ENCODE peak calls at places on chromosomes 5 and 9, in eight cellular contexts. One of them, this sample, is unnamed.

GRCh38 chr9:69157751-69158466 is 16.2 kb upstream of the TJP2 start:
- DNase-seq in body of pancreas: no peak
- DNase-seq in hepatocyte: no peak
- DNase-seq in CD4-positive, alpha-beta T cell: no peak
- DNase-seq in D721Med: no peak
- DNase-seq in endodermal cell: peak; percentile 48
- DNase-seq in upper lobe of right lung: no peak
- DNase-seq in endothelial cell: peak; percentile 36
- DNase-seq in this sample: no peak

GRCh38 chr5:81268797-81269196 is 32.6 kb upstream of the ZCCHC9 start:
- DNase-seq in CD4-positive, alpha-beta T cell: no peak
- DNase-seq in hepatocyte: peak; percentile 43
- DNase-seq in upper lobe of right lung: no peak
- DNase-seq in endodermal cell: no peak
- DNase-seq in body of pancreas: no peak
- DNase-seq in endothelial cell: no peak
- DNase-seq in D721Med: no peak
- DNase-seq in this sample: no peak

GRCh38 chr9:127349483-127350127 is 47.4 kb upstream of the SLC2A8 start:
- DNase-seq in body of pancreas: no peak
- DNase-seq in hepatocyte: no peak
- DNase-seq in endodermal cell: no peak
- DNase-seq in endothelial cell: no peak
- DNase-seq in upper lobe of right lung: no peak
- DNase-seq in D721Med: no peak
- DNase-seq in CD4-positive, alpha-beta T cell: no peak
- DNase-seq in this sample: no peak

GRCh38 chr5:77437194-77437593 is 54.9 kb downstream of the WDR41 start:
- DNase-seq in CD4-positive, alpha-beta T cell: no peak
- DNase-seq in D721Med: no peak
- DNase-seq in body of pancreas: no peak
- DNase-seq in endodermal cell: no peak
- DNase-seq in endothelial cell: no peak
- DNase-seq in upper lobe of right lung: no peak
- DNase-seq in hepatocyte: peak; percentile 51
- DNase-seq in this sample: no peak

GRCh38 chr9:16401720-16402119 is 468.8 kb downstream of the BNC2 start:
- DNase-seq in endothelial cell: no peak
- DNase-seq in endodermal cell: no peak
- DNase-seq in CD4-positive, alpha-beta T cell: no peak
- DNase-seq in D721Med: no peak
- DNase-seq in hepatocyte: no peak
- DNase-seq in body of pancreas: no peak
- DNase-seq in upper lobe of right lung: no peak
- DNase-seq in this sample: no peak

GRCh38 chr5:128491291-128491690 is 46.8 kb downstream of the FBN2 start:
- DNase-seq in hepatocyte: no peak
- DNase-seq in CD4-positive, alpha-beta T cell: no peak
- DNase-seq in D721Med: no peak
- DNase-seq in endothelial cell: peak; percentile 5
- DNase-seq in upper lobe of right lung: no peak
- DNase-seq in body of pancreas: no peak
- DNase-seq in endodermal cell: no peak
- DNase-seq in this sample: no peak

GRCh38 chr5:96012399-96012798 is 50.7 kb upstream of the ELL2 start:
- DNase-seq in CD4-positive, alpha-beta T cell: no peak
- DNase-seq in endodermal cell: no peak
- DNase-seq in body of pancreas: no peak
- DNase-seq in endothelial cell: no peak
- DNase-seq in hepatocyte: no peak
- DNase-seq in upper lobe of right lung: no peak
- DNase-seq in D721Med: no peak
- DNase-seq in this sample: no peak

GRCh38 chr5:167652690-167653089 is 638.8 kb upstream of the WWC1 start:
- DNase-seq in CD4-positive, alpha-beta T cell: no peak
- DNase-seq in body of pancreas: no peak
- DNase-seq in D721Med: no peak
- DNase-seq in hepatocyte: no peak
- DNase-seq in upper lobe of right lung: no peak
- DNase-seq in endothelial cell: no peak
- DNase-seq in endodermal cell: no peak
- DNase-seq in this sample: no peak

GRCh38 chr9:125472926-125473701 is 211.5 kb downstream of the GAPVD1 start:
- DNase-seq in endothelial cell: no peak
- DNase-seq in CD4-positive, alpha-beta T cell: no peak
- DNase-seq in body of pancreas: no peak
- DNase-seq in endodermal cell: peak; percentile 76
- DNase-seq in D721Med: no peak
- DNase-seq in upper lobe of right lung: no peak
- DNase-seq in hepatocyte: peak; percentile 66
- DNase-seq in this sample: no peak

GRCh38 chr9:38619556-38620447 is 594 bp downstream of the ANKRD18A start:
- DNase-seq in body of pancreas: peak; percentile 47
- DNase-seq in endothelial cell: peak; percentile 18
- DNase-seq in endodermal cell: peak; percentile 76
- DNase-seq in upper lobe of right lung: peak; percentile 69
- DNase-seq in CD4-positive, alpha-beta T cell: no peak
- DNase-seq in D721Med: no peak
- DNase-seq in hepatocyte: peak; percentile 14
- DNase-seq in this sample: peak; percentile 8

GRCh38 chr9:111036068-111036789 is 2.0 kb downstream of the LPAR1 start:
- DNase-seq in CD4-positive, alpha-beta T cell: no peak
- DNase-seq in endothelial cell: peak; percentile 70
- DNase-seq in hepatocyte: peak; percentile 69
- DNase-seq in body of pancreas: peak; percentile 69
- DNase-seq in D721Med: no peak
- DNase-seq in upper lobe of right lung: peak; percentile 80
- DNase-seq in endodermal cell: peak; percentile 93
- DNase-seq in this sample: peak; percentile 30

GRCh38 chr9:72351538-72352453 is 13.2 kb downstream of the ZFAND5 start:
- DNase-seq in endothelial cell: no peak
- DNase-seq in body of pancreas: no peak
- DNase-seq in endodermal cell: peak; percentile 59
- DNase-seq in hepatocyte: no peak
- DNase-seq in CD4-positive, alpha-beta T cell: no peak
- DNase-seq in D721Med: no peak
- DNase-seq in upper lobe of right lung: no peak
- DNase-seq in this sample: no peak

GRCh38 chr9:89519393-89519805 is 21.5 kb upstream of the SEMA4D start:
- DNase-seq in D721Med: no peak
- DNase-seq in upper lobe of right lung: no peak
- DNase-seq in endothelial cell: no peak
- DNase-seq in endodermal cell: no peak
- DNase-seq in hepatocyte: no peak
- DNase-seq in CD4-positive, alpha-beta T cell: no peak
- DNase-seq in body of pancreas: peak; percentile 66
- DNase-seq in this sample: no peak

GRCh38 chr9:119961774-119962408 is 592.7 kb upstream of the BRINP1 start:
- DNase-seq in endodermal cell: peak; percentile 94
- DNase-seq in upper lobe of right lung: peak; percentile 78
- DNase-seq in endothelial cell: peak; percentile 80
- DNase-seq in CD4-positive, alpha-beta T cell: no peak
- DNase-seq in hepatocyte: peak; percentile 71
- DNase-seq in D721Med: no peak
- DNase-seq in body of pancreas: peak; percentile 45
- DNase-seq in this sample: peak; percentile 67

GRCh38 chr9:2923810-2924768 is 80.2 kb upstream of the PUM3 start:
- DNase-seq in endodermal cell: peak; percentile 60
- DNase-seq in upper lobe of right lung: no peak
- DNase-seq in CD4-positive, alpha-beta T cell: no peak
- DNase-seq in D721Med: no peak
- DNase-seq in endothelial cell: no peak
- DNase-seq in body of pancreas: no peak
- DNase-seq in hepatocyte: peak; percentile 13
- DNase-seq in this sample: no peak

GRCh38 chr5:17951392-17952169 is 317.3 kb downstream of the TAF11L14 start:
- DNase-seq in endodermal cell: peak; percentile 94
- DNase-seq in hepatocyte: peak; percentile 16
- DNase-seq in CD4-positive, alpha-beta T cell: no peak
- DNase-seq in upper lobe of right lung: no peak
- DNase-seq in body of pancreas: no peak
- DNase-seq in D721Med: no peak
- DNase-seq in endothelial cell: peak; percentile 30
- DNase-seq in this sample: peak; percentile 7
- TF ChIP-seq CTCF in endodermal cell: peak; percentile 79
- TF ChIP-seq CTCF in hepatocyte: peak; percentile 6
- TF ChIP-seq CTCF in CD4-positive, alpha-beta T cell: no peak
- TF ChIP-seq CTCF in upper lobe of right lung: no peak
- TF ChIP-seq CTCF in body of pancreas: no peak
- TF ChIP-seq CTCF in D721Med: no peak
- TF ChIP-seq CTCF in endothelial cell: no peak
- TF ChIP-seq CTCF in this sample: peak; percentile 67

DNA sequence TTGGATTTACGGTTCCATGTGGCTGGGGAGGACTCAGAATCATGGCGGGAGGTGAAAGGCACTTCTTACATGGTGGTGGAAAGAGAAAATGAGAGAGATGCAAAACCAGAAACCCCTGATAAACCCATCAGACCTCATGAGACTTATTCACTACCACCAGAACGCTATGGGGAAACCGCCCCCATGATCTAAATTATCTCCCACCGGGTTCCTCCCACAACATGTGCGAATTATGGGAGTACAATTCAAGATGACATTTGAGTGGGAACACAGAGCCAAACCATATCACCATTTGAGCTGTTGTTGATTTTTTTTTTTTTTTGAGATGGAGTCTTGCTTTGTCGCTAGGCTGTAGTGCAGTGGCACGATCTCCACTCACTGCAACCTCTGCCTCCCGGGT is 16.5 kb downstream of the DAB2IP start:
- DNase-seq in body of pancreas: no peak
- DNase-seq in hepatocyte: no peak
- DNase-seq in endothelial cell: no peak
- DNase-seq in upper lobe of right lung: no peak
- DNase-seq in D721Med: no peak
- DNase-seq in endodermal cell: no peak
- DNase-seq in CD4-positive, alpha-beta T cell: no peak
- DNase-seq in this sample: no peak
- TF ChIP-seq CTCF in body of pancreas: no peak
- TF ChIP-seq CTCF in hepatocyte: no peak
- TF ChIP-seq CTCF in endothelial cell: no peak
- TF ChIP-seq CTCF in upper lobe of right lung: no peak
- TF ChIP-seq CTCF in D721Med: no peak
- TF ChIP-seq CTCF in endodermal cell: no peak
- TF ChIP-seq CTCF in CD4-positive, alpha-beta T cell: no peak
- TF ChIP-seq CTCF in this sample: no peak

GRCh38 chr9:134544388-134545212 is 97.0 kb upstream of the COL5A1 start:
- DNase-seq in hepatocyte: peak; percentile 73
- DNase-seq in body of pancreas: no peak
- DNase-seq in D721Med: no peak
- DNase-seq in upper lobe of right lung: peak; percentile 58
- DNase-seq in CD4-positive, alpha-beta T cell: no peak
- DNase-seq in endodermal cell: peak; percentile 91
- DNase-seq in endothelial cell: no peak
- DNase-seq in this sample: peak; percentile 39

GRCh38 chr9:134547161-134548100 is 94.2 kb upstream of the COL5A1 start:
- DNase-seq in body of pancreas: no peak
- DNase-seq in D721Med: no peak
- DNase-seq in CD4-positive, alpha-beta T cell: no peak
- DNase-seq in endodermal cell: no peak
- DNase-seq in upper lobe of right lung: peak; percentile 53
- DNase-seq in hepatocyte: no peak
- DNase-seq in endothelial cell: no peak
- DNase-seq in this sample: no peak

GRCh38 chr9:134546746-134547145 is 94.9 kb upstream of the COL5A1 start:
- DNase-seq in D721Med: no peak
- DNase-seq in body of pancreas: no peak
- DNase-seq in endodermal cell: no peak
- DNase-seq in CD4-positive, alpha-beta T cell: no peak
- DNase-seq in endothelial cell: no peak
- DNase-seq in hepatocyte: no peak
- DNase-seq in upper lobe of right lung: peak; percentile 53
- DNase-seq in this sample: no peak

GRCh38 chr9:134545213-134546211 is 96.1 kb upstream of the COL5A1 start:
- DNase-seq in CD4-positive, alpha-beta T cell: no peak
- DNase-seq in upper lobe of right lung: peak; percentile 54
- DNase-seq in endothelial cell: no peak
- DNase-seq in body of pancreas: no peak
- DNase-seq in endodermal cell: peak; percentile 58
- DNase-seq in D721Med: no peak
- DNase-seq in hepatocyte: peak; percentile 57
- DNase-seq in this sample: no peak

DNA sequence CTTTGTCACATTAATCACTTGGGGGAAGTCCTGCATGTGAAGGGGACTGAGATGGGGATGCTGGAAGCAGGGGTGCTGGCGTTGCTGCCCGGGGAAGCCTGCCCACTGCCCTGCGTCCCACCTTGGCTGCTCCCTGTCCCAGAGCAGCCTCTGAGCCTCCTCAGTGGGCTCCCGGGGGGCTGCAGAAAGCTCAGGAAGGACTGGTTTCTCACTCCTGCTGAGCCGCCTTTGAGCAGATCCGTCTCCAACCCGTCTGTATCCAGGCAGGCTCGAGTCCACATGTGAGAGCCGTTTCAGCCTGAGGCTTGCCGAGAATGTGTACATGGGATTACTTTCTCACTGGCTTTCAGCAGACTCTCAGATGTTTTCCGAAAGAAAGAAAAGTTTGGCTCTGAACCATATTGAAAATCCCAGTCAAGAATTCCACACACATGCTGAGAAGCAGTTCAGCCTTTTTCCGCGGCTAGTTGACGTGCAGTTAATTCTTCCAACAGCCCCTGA is 95.3 kb upstream of the COL5A1 start:
- DNase-seq in CD4-positive, alpha-beta T cell: no peak
- DNase-seq in D721Med: no peak
- DNase-seq in body of pancreas: no peak
- DNase-seq in endodermal cell: peak; percentile 66
- DNase-seq in hepatocyte: peak; percentile 80
- DNase-seq in upper lobe of right lung: peak; percentile 60
- DNase-seq in endothelial cell: no peak
- DNase-seq in this sample: no peak
- TF ChIP-seq CTCF in CD4-positive, alpha-beta T cell: no peak
- TF ChIP-seq CTCF in D721Med: no peak
- TF ChIP-seq CTCF in body of pancreas: no peak
- TF ChIP-seq CTCF in endodermal cell: no peak
- TF ChIP-seq CTCF in hepatocyte: no peak
- TF ChIP-seq CTCF in upper lobe of right lung: no peak
- TF ChIP-seq CTCF in endothelial cell: no peak
- TF ChIP-seq CTCF in this sample: no peak

DNA sequence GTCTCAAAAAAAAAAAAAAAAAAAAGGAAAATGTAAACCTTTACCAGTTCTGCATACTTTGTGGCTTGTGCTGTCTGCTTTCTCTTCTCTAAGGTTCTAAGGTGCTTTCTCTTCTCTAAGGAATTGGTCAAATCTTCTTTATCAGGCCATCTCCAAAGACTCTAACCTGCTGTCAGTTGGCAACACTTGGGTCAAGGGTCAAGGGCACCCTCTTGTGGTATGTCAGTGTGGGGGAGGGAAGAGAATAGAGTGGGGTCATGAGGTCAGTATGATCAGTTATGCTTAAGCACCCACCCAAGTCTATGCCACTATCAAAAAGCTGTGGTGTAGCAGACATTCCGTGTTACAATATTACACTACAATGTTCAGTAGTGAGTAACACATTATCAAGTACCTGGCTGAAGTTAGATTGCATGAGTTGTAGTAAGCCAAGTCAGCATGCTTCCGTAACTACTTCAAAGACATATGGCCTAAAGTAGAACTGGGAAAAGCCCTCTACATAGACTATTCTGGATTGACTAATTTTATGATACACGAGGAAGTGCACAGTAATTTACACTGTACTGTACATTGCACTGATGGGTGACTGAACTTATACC is 25.0 kb upstream of the CCL28 start:
- DNase-seq in D721Med: no peak
- DNase-seq in upper lobe of right lung: no peak
- DNase-seq in CD4-positive, alpha-beta T cell: no peak
- DNase-seq in body of pancreas: no peak
- DNase-seq in hepatocyte: no peak
- DNase-seq in endothelial cell: no peak
- DNase-seq in endodermal cell: no peak
- DNase-seq in this sample: no peak
- TF ChIP-seq CTCF in D721Med: no peak
- TF ChIP-seq CTCF in upper lobe of right lung: no peak
- TF ChIP-seq CTCF in CD4-positive, alpha-beta T cell: no peak
- TF ChIP-seq CTCF in body of pancreas: no peak
- TF ChIP-seq CTCF in hepatocyte: no peak
- TF ChIP-seq CTCF in endothelial cell: no peak
- TF ChIP-seq CTCF in endodermal cell: no peak
- TF ChIP-seq CTCF in this sample: no peak

This sample was measured in neural crest cell.